ENCODE peak calls at places on chromosomes 5 and 9, in seven cellular contexts. Q is fibroblast of lung, Z is IMR-90, J is B cell, R is Daoy, I is fibroblast of the aortic adventitia, V is NCI-H1105. Y is an unnamed sample.

GRCh38 chr5:162436055-162436454 is 368.5 kb downstream of the GABRG2 start:
- DNase-seq in R (no peak), J (no peak), I (no peak), V (no peak), Q (no peak), Z (no peak), Y (no peak)

GRCh38 chr5:62786099-62786498 is 207.5 kb downstream of the LRRC70 start:
- DNase-seq in R (no peak), Z (no peak), I (no peak), V (no peak), J (no peak), Q (no peak), Y (no peak)

GRCh38 chr5:140311011-140311467 is 8.1 kb upstream of the PFDN1 start:
- DNase-seq in J (no peak), V (no peak), I (peak), Z (peak), R (peak), Q (peak), Y (no peak)

GRCh38 chr5:172920447-172920849 is 38.8 kb upstream of the RPL26L1 start:
- DNase-seq in I (peak), Z (peak), V (no peak), J (no peak), Q (peak), R (peak), Y (peak)

GRCh38 chr9:134325096-134325812 is 1.0 kb upstream of the RXRA start:
- DNase-seq in R (peak), Z (peak), Q (peak), J (peak), I (peak), V (no peak), Y (no peak)

GRCh38 chr5:50445281-50445949 is 4.3 kb upstream of the EMB start:
- DNase-seq in Q (no peak), R (no peak), Z (no peak), I (no peak), V (no peak), J (peak), Y (no peak)

GRCh38 chr5:160173-160510 is 31.2 kb upstream of the LRRC14B start:
- DNase-seq in V (no peak), Z (peak), Q (peak), R (peak), J (no peak), I (no peak), Y (no peak)

GRCh38 chr9:83934569-83935275 is 13.5 kb upstream of the KIF27 start:
- DNase-seq in R (peak), Z (peak), I (peak), V (no peak), Q (peak), J (no peak), Y (no peak)

GRCh38 chr5:140821375-140822280 is at the start of gene PCDHA5:
- DNase-seq in Z (no peak), V (no peak), J (no peak), Q (no peak), R (no peak), I (no peak), Y (no peak)

GRCh38 chr5:38996123-38996522 is 78.1 kb downstream of the RICTOR start:
- DNase-seq in J (no peak), R (no peak), I (no peak), Q (no peak), Z (no peak), V (no peak), Y (no peak)

GRCh38 chr5:165630211-165630866 is 2124.9 kb downstream of the MAT2B start:
- DNase-seq in J (no peak), Z (peak), Q (peak), I (peak), V (peak), R (peak), Y (no peak)

GRCh38 chr9:127783111-127783621 is 2.7 kb upstream of the CDK9 start:
- DNase-seq in J (peak), I (no peak), Z (no peak), V (no peak), R (no peak), Q (no peak), Y (peak)

GRCh38 chr5:79284852-79285251 is 48.9 kb downstream of the JMY start:
- DNase-seq in J (no peak), Q (peak), V (no peak), Z (peak), R (no peak), I (no peak), Y (no peak)

GRCh38 chr9:7570107-7570720 is 229.4 kb downstream of the DMAC1 start:
- DNase-seq in I (peak), Q (peak), R (peak), J (no peak), V (peak), Z (peak), Y (no peak)

GRCh38 chr5:135546912-135547311 is 11.1 kb upstream of the NEUROG1 start:
- DNase-seq in Q (no peak), Z (no peak), J (no peak), I (no peak), V (no peak), R (no peak), Y (no peak)

GRCh38 chr5:142969624-142970439 is 199.7 kb downstream of the ARHGAP26 start:
- DNase-seq in R (no peak), I (no peak), J (no peak), Q (no peak), V (no peak), Z (no peak), Y (no peak)

GRCh38 chr5:117800261-117800660 is 1188.1 kb downstream of the DTWD2 start:
- DNase-seq in R (no peak), Q (peak), J (no peak), Z (peak), V (no peak), I (no peak), Y (no peak)